ENCODE peak calls at places on chromosomes 5 and 9, in five cellular contexts. M is fibroblast of lung, U is NCI-H2107, J is T-cell, S is nucleus accumbens. Y is an unnamed sample.

GRCh38 chr5:8827701-8828100 is 718.2 kb downstream of the SEMA5A start:
- DNase-seq in M (peak), U (no peak), J (no peak), S (no peak), Y (no peak)

GRCh38 chr9:86580688-86581087 is 226.5 kb upstream of the TUT7 start:
- DNase-seq in M (no peak), U (no peak), J (no peak), S (no peak), Y (no peak)

GRCh38 chr5:176319827-176320554 is 41.6 kb downstream of the KIAA1191 start:
- DNase-seq in M (peak), U (no peak), J (no peak), S (no peak), Y (peak)

GRCh38 chr5:53360811-53361210 is 119.6 kb upstream of the FST start:
- DNase-seq in M (peak), U (no peak), J (no peak), S (no peak), Y (peak)

GRCh38 chr9:36571333-36571732 is 1.4 kb upstream of the MELK start:
- DNase-seq in M (no peak), U (no peak), J (no peak), S (no peak), Y (no peak)

GRCh38 chr9:4117835-4118610 is 181.8 kb downstream of the GLIS3 start:
- DNase-seq in M (no peak), U (no peak), J (peak), S (no peak), Y (no peak)

GRCh38 chr5:135359374-135360165 is 39.5 kb downstream of the MACROH2A1 start:
- DNase-seq in M (no peak), U (no peak), J (no peak), S (no peak), Y (no peak)

GRCh38 chr9:97855899-97856298 is 2.9 kb downstream of the FOXE1 start:
- DNase-seq in M (no peak), U (no peak), J (no peak), S (no peak), Y (no peak)

GRCh38 chr5:80147119-80147815 is 108.6 kb downstream of the SERINC5 start:
- DNase-seq in M (no peak), U (no peak), J (no peak), S (no peak), Y (no peak)

Y was measured in astrocyte of the hippocampus.